ENCODE peak calls at places on chromosome 21, in nine cellular contexts. F is GM23338, X is HCT116, H is OCI-LY7, P is neural progenitor cell, R is SK-N-SH, C is MM.1S, N is GM23248, G is hepatocyte. O is an unnamed sample.
A peak's percentile ranks its signal among the peaks of the same experiment; 100 is the strongest.

GRCh38 chr21:35861656-35862055 is 198.7 kb downstream of the SETD4 start:
- DNase-seq in C (no peak), P (no peak), N (peak; percentile 31), H (no peak), X (no peak), G (peak; percentile 19), F (no peak), R (no peak), O (peak; percentile 47)

GRCh38 chr21:35995522-35996088 is 64.7 kb downstream of the SETD4 start:
- DNase-seq in C (peak; percentile 95), H (no peak), F (no peak), X (no peak), R (no peak), N (no peak), G (no peak), P (no peak), O (peak; percentile 35)

GRCh38 chr21:31553461-31553860 is 106.0 kb upstream of the SOD1 start:
- DNase-seq in P (no peak), X (no peak), F (no peak), N (no peak), C (no peak), H (no peak), R (no peak), G (no peak), O (no peak)

GRCh38 chr21:26709090-26709489 is 136.0 kb upstream of the CYYR1 start:
- DNase-seq in G (no peak), X (no peak), C (no peak), R (no peak), H (no peak), F (no peak), P (no peak), N (peak; percentile 73), O (peak; percentile 64)

GRCh38 chr21:29335720-29336119 is 37.0 kb downstream of the BACH1 start:
- DNase-seq in F (no peak), R (no peak), P (no peak), N (peak; percentile 73), G (no peak), C (no peak), X (no peak), H (no peak), O (peak; percentile 25)

GRCh38 chr21:35677298-35677841 is 383.0 kb downstream of the SETD4 start:
- DNase-seq in F (no peak), N (no peak), H (no peak), P (no peak), G (peak; percentile 18), X (no peak), R (no peak), C (no peak), O (peak; percentile 40)

GRCh38 chr21:35070436-35070835 is 21.3 kb upstream of the RUNX1 start:
- DNase-seq in X (no peak), F (no peak), R (no peak), G (no peak), N (no peak), P (no peak), C (no peak), H (no peak), O (no peak)

GRCh38 chr21:28684351-28684750 is 308.3 kb downstream of the LTN1 start:
- DNase-seq in G (no peak), X (no peak), F (no peak), R (no peak), P (no peak), H (no peak), N (no peak), C (no peak), O (no peak)

GRCh38 chr21:36188081-36188681 is 31.6 kb downstream of the DOP1B start:
- DNase-seq in G (peak; percentile 40), C (no peak), N (no peak), X (no peak), P (no peak), H (no peak), R (no peak), F (no peak), O (peak; percentile 85)

GRCh38 chr21:46137908-46138307 is 17.5 kb downstream of the FTCD start:
- DNase-seq in F (no peak), X (no peak), P (no peak), N (no peak), H (no peak), R (no peak), C (no peak), G (no peak), O (no peak)

GRCh38 chr21:34690041-34690792 is 21.4 kb downstream of the CLIC6 start:
- DNase-seq in X (peak; percentile 66), P (no peak), N (no peak), G (peak; percentile 38), H (no peak), R (no peak), F (no peak), C (no peak), O (peak; percentile 78)

GRCh38 chr21:29002442-29003144 is 9.9 kb upstream of the LTN1 start:
- DNase-seq in R (peak; percentile 97), X (peak; percentile 92), H (peak; percentile 98), C (peak; percentile 98), N (peak; percentile 99), G (peak; percentile 96), F (peak; percentile 98), P (peak; percentile 96), O (peak; percentile 89)

GRCh38 chr21:34807881-34808568 is 139.2 kb downstream of the CLIC6 start:
- DNase-seq in X (peak; percentile 82), R (no peak), F (no peak), C (no peak), P (no peak), H (peak; percentile 15), N (peak; percentile 97), G (peak; percentile 72), O (peak; percentile 87)

GRCh38 chr21:31218830-31219608 is 125.0 kb downstream of the TIAM1 start:
- DNase-seq in P (peak; percentile 8), F (no peak), G (peak; percentile 37), C (no peak), X (peak; percentile 22), N (peak; percentile 92), R (no peak), H (no peak), O (peak; percentile 97)

GRCh38 chr21:33403786-33404571 is 766 bp downstream of the IFNGR2 start:
- DNase-seq in C (peak; percentile 58), R (peak; percentile 76), F (peak; percentile 67), H (peak; percentile 72), P (peak; percentile 68), N (peak; percentile 86), X (no peak), G (peak; percentile 72), O (peak; percentile 41)

GRCh38 chr21:34900376-34900775 is 148.7 kb downstream of the RUNX1 start:
- DNase-seq in P (no peak), H (no peak), C (no peak), F (no peak), X (no peak), G (peak; percentile 37), R (no peak), N (no peak), O (peak; percentile 96)

GRCh38 chr21:35190201-35190701 is 141.1 kb upstream of the RUNX1 start:
- DNase-seq in R (no peak), H (no peak), F (no peak), X (peak; percentile 58), P (no peak), N (peak; percentile 63), C (no peak), G (peak; percentile 21), O (peak; percentile 45)

GRCh38 chr21:27388835-27389234 is 421.9 kb upstream of the ADAMTS5 start:
- DNase-seq in P (no peak), X (no peak), F (no peak), G (no peak), H (no peak), R (no peak), N (no peak), C (no peak), O (peak; percentile 37)

GRCh38 chr21:46060596-46061061 is 37.3 kb upstream of the COL6A2 start:
- DNase-seq in P (no peak), R (no peak), H (no peak), F (no peak), C (no peak), N (peak; percentile 100), G (peak; percentile 55), X (no peak), O (peak; percentile 99)

GRCh38 chr21:19998450-19998849 is 999.8 kb upstream of the NCAM2 start:
- DNase-seq in G (no peak), C (no peak), H (no peak), F (no peak), R (no peak), P (no peak), X (no peak), N (no peak), O (no peak)

GRCh38 chr21:35134299-35134698 is 85.2 kb upstream of the RUNX1 start:
- DNase-seq in C (no peak), R (no peak), X (no peak), H (no peak), N (no peak), P (no peak), F (no peak), G (no peak), O (no peak)

GRCh38 chr21:37490084-37490483 is 123.5 kb downstream of the DYRK1A start:
- DNase-seq in N (no peak), H (no peak), R (no peak), F (no peak), G (no peak), P (no peak), C (no peak), X (no peak), O (no peak)
- H3K36me3 ChIP-seq in N (peaks cover 44% of the 10 kb centered on the region), H (peaks cover 88% of the 10 kb centered on the region), R (peaks cover 51% of the 10 kb centered on the region), F (no peaks in the 10 kb centered on the region), G (no peaks in the 10 kb centered on the region), P (peaks cover 6% of the 10 kb centered on the region), C (peaks cover 8% of the 10 kb centered on the region), X (peaks cover 5% of the 10 kb centered on the region), O (peaks cover 32% of the 10 kb centered on the region)

GRCh38 chr21:44510508-44511218 is 29.3 kb downstream of the KRTAP10-1 start:
- DNase-seq in C (peak; percentile 77), H (peak; percentile 66), R (peak; percentile 83), G (peak; percentile 87), F (peak; percentile 86), X (peak; percentile 29), N (peak; percentile 62), P (peak; percentile 85), O (peak; percentile 88)
- TF ChIP-seq EZH2phosphoT487 in C (no peak), H (no peak), R (no peak), G (no peak), F (no peak), X (no peak), N (no peak), P (no peak), O (no peak)

GRCh38 chr21:44890338-44890931 is 16.9 kb upstream of the PTTG1IP start:
- DNase-seq in G (no peak), R (peak; percentile 61), P (no peak), H (no peak), F (no peak), N (no peak), X (no peak), C (no peak), O (no peak)
- H3K36me3 ChIP-seq in G (no peaks in the 10 kb centered on the region), R (no peaks in the 10 kb centered on the region), P (no peaks in the 10 kb centered on the region), H (no peaks in the 10 kb centered on the region), F (no peaks in the 10 kb centered on the region), N (no peaks in the 10 kb centered on the region), X (no peaks in the 10 kb centered on the region), C (no peaks in the 10 kb centered on the region), O (no peaks in the 10 kb centered on the region)

DNA sequence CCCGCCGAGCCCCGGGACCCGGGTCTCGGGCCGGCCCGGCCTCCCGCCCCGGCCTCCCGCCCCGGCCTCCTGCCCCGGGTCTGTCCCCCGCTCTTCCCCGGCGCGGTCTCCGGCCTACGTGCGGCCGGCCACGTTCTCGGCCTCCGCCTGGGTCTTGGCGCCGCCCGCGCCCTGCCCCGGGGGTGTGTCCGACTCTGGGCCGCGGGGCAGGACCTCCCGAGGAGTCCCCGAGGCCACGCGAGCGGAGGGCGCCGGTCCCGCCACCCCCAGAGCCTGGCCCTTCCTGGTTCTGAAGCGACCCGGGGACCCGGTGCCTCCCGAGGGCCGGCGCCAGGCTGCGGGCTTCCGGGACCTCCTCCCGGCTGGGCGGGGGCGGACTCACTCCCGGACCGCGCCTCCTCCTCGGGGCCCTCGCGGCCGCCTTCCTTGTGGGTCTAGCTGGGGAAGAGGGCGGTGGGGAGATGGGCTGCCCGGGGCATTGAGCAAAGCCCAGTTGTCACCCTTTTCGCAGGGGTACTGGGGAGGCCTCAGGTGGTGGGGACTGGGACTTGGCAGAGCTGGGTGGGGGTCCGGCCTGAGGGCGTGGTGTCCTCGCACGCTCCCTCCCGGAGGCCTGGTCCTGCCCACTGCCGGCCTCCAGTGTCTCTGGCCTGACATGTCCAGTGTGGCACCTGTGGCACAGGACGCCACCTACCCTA is 558 bp downstream of the PFKL start:
- DNase-seq in H (peak; percentile 70), X (no peak), N (peak; percentile 83), P (peak; percentile 60), C (peak; percentile 80), R (peak; percentile 89), G (peak; percentile 88), F (peak; percentile 61), O (peak; percentile 57)
- TF ChIP-seq EZH2phosphoT487 in H (no peak), X (no peak), N (no peak), P (no peak), C (no peak), R (no peak), G (no peak), F (no peak), O (no peak)

O was measured in PC-3.